ENCODE peak calls at places on chromosome 7, in seven cellular contexts. N, H, U, F, C, M and W are unnamed samples.

GRCh38 chr7:64431838-64432237 is 118.1 kb downstream of the ZNF736 start:
- DNase-seq in N (no peak), H (no peak), U (no peak), F (no peak), C (no peak), M (no peak), W (no peak)

GRCh38 chr7:93115796-93116195 is 2.0 kb downstream of the SAMD9 start:
- DNase-seq in N (no peak), H (peak), U (peak), F (peak), C (no peak), M (no peak), W (peak)

GRCh38 chr7:125347264-125347663 is 417.6 kb upstream of the POT1 start:
- DNase-seq in N (peak), H (no peak), U (peak), F (no peak), C (no peak), M (no peak), W (no peak)

GRCh38 chr7:44491229-44491628 is 771 bp upstream of the NUDCD3 start:
- DNase-seq in N (no peak), H (no peak), U (no peak), F (no peak), C (no peak), M (no peak), W (no peak)

GRCh38 chr7:106736508-106737201 is 75.7 kb upstream of the CCDC71L start:
- DNase-seq in N (peak), H (peak), U (peak), F (peak), C (no peak), M (no peak), W (peak)

GRCh38 chr7:116227678-116228239 is 17.4 kb downstream of the TES start:
- DNase-seq in N (peak), H (no peak), U (peak), F (peak), C (no peak), M (no peak), W (peak)

GRCh38 chr7:155489158-155489840 is 31.4 kb downstream of the EN2 start:
- DNase-seq in N (no peak), H (no peak), U (no peak), F (no peak), C (no peak), M (no peak), W (no peak)

GRCh38 chr7:122944682-122945303 is 50.7 kb downstream of the TAS2R16 start:
- DNase-seq in N (peak), H (no peak), U (peak), F (no peak), C (no peak), M (no peak), W (no peak)

GRCh38 chr7:8254215-8254614 is 7.8 kb downstream of the ICA1 start:
- DNase-seq in N (no peak), H (no peak), U (no peak), F (no peak), C (no peak), M (no peak), W (no peak)

GRCh38 chr7:28041508-28042314 is 138.9 kb downstream of the JAZF1 start:
- DNase-seq in N (no peak), H (no peak), U (peak), F (peak), C (no peak), M (no peak), W (peak)

GRCh38 chr7:51606601-51607154 is 290.1 kb upstream of the COBL start:
- DNase-seq in N (no peak), H (peak), U (no peak), F (no peak), C (no peak), M (no peak), W (no peak)

GRCh38 chr7:7564323-7564780 is 2.3 kb upstream of the MIOS start:
- DNase-seq in N (no peak), H (peak), U (peak), F (peak), C (no peak), M (no peak), W (peak)

GRCh38 chr7:41824284-41824683 is 121.4 kb upstream of the INHBA start:
- DNase-seq in N (no peak), H (no peak), U (peak), F (no peak), C (no peak), M (no peak), W (peak)

GRCh38 chr7:101940151-101940550 is 122.7 kb downstream of the CUX1 start:
- DNase-seq in N (no peak), H (no peak), U (no peak), F (no peak), C (no peak), M (no peak), W (no peak)